ENCODE peak calls at places on chromosomes 3 and 15, in five cellular contexts. P is left ventricle myocardium superior; K is LNCaP clone FGC; S is activated CD4-positive, alpha-beta T cell treated with anti-CD3 and anti-CD28 coated beads, Interleukin-2, amount 50 U/mL, for 48 hours; G is naive thymus-derived CD8-positive, alpha-beta T cell. X is an unnamed sample.

GRCh38 chr15:88705769-88706165 is 67.0 kb downstream of the ISG20 start:
- DNase-seq in K (no peak), S (no peak), G (no peak), P (no peak), X (no peak)

GRCh38 chr3:190514163-190515153 is 573 bp downstream of the IL1RAP start:
- DNase-seq in S (peak), K (no peak), G (peak), P (peak), X (peak)

GRCh38 chr15:59879506-59879905 is 124.6 kb upstream of the FOXB1 start:
- DNase-seq in S (no peak), K (no peak), P (no peak), G (no peak), X (no peak)

GRCh38 chr3:110246796-110247369 is 824.7 kb upstream of the NECTIN3 start:
- DNase-seq in S (no peak), G (no peak), K (no peak), P (no peak), X (no peak)

GRCh38 chr15:62782100-62782791 is 260.3 kb upstream of the TPM1 start:
- DNase-seq in K (peak), G (no peak), S (peak), P (peak), X (peak)

GRCh38 chr3:127424766-127425504 is 137.1 kb upstream of the PRR20G start:
- DNase-seq in G (no peak), K (no peak), S (no peak), P (no peak), X (no peak)

GRCh38 chr15:88954431-88955277 is 41.5 kb upstream of the MFGE8 start:
- DNase-seq in S (no peak), P (peak), K (no peak), G (no peak), X (peak)

GRCh38 chr15:78157203-78157602 is 8.0 kb downstream of the IDH3A start:
- DNase-seq in S (no peak), G (no peak), K (no peak), P (no peak), X (no peak)

GRCh38 chr3:81871358-81872152 is 110.1 kb upstream of the GBE1 start:
- DNase-seq in S (no peak), G (no peak), K (no peak), P (no peak), X (no peak)

GRCh38 chr15:34583399-34584320 is at the start of gene GOLGA8B:
- DNase-seq in S (peak), K (no peak), P (peak), G (peak), X (peak)

GRCh38 chr15:49864251-49864650 is 243.4 kb downstream of the DTWD1 start:
- DNase-seq in G (no peak), P (no peak), S (no peak), K (no peak), X (no peak)

GRCh38 chr15:43229977-43230376 is 9.2 kb upstream of the EPB42 start:
- DNase-seq in K (no peak), G (no peak), S (no peak), P (no peak), X (no peak)

GRCh38 chr3:31391150-31391549 is 141.6 kb upstream of the STT3B start:
- DNase-seq in P (no peak), K (no peak), S (no peak), G (no peak), X (no peak)

GRCh38 chr15:31605467-31605931 is 278.9 kb downstream of the KLF13 start:
- DNase-seq in G (no peak), K (no peak), S (no peak), P (no peak), X (no peak)

GRCh38 chr15:47412802-47413201 is 304.5 kb upstream of the SEMA6D start:
- DNase-seq in G (no peak), P (no peak), S (no peak), K (no peak), X (no peak)

X was measured in psoas muscle.